ENCODE peak calls at places on chromosomes 5 and 9, in four cellular contexts. L, H, P and W are unnamed samples.

GRCh38 chr9:21506910-21507795 is 25.0 kb upstream of the IFNE start:
- DNase-seq in P (no peak), H (no peak), L (no peak), W (no peak)

GRCh38 chr5:95027775-95028174 is 257.1 kb downstream of the MCTP1 start:
- DNase-seq in L (no peak), H (no peak), P (no peak), W (no peak)

GRCh38 chr5:128905225-128906110 is 59.8 kb upstream of the SLC27A6 start:
- DNase-seq in L (peak; percentile 38), H (peak; percentile 31), P (peak; percentile 10), W (no peak)

GRCh38 chr9:22208846-22209585 is 199.9 kb upstream of the CDKN2B start:
- DNase-seq in L (no peak), H (no peak), P (no peak), W (no peak)

GRCh38 chr5:74543162-74543995 is 97.1 kb downstream of the ENC1 start:
- DNase-seq in P (peak; percentile 58), H (no peak), L (no peak), W (peak; percentile 37)

GRCh38 chr9:69174645-69175487 is 789 bp downstream of the TJP2 start:
- DNase-seq in P (peak; percentile 15), H (peak; percentile 44), L (peak; percentile 60), W (peak; percentile 62)

GRCh38 chr9:690517-691111 is 150.9 kb upstream of the DMRT1 start:
- DNase-seq in H (no peak), L (no peak), P (no peak), W (no peak)

GRCh38 chr9:17906204-17906840 is 327.5 kb downstream of the SH3GL2 start:
- DNase-seq in P (no peak), L (no peak), H (peak; percentile 23), W (peak; percentile 45)

GRCh38 chr9:7760014-7760415 is 39.6 kb downstream of the DMAC1 start:
- DNase-seq in L (peak; percentile 3), P (no peak), H (no peak), W (no peak)

GRCh38 chr5:24222866-24223265 is 421.9 kb downstream of the CDH10 start:
- DNase-seq in P (no peak), H (no peak), L (no peak), W (no peak)

GRCh38 chr5:9288234-9288633 is 257.6 kb downstream of the SEMA5A start:
- DNase-seq in L (peak; percentile 48), P (no peak), H (no peak), W (peak; percentile 26)

GRCh38 chr9:134863306-134863902 is 17.2 kb upstream of the FCN2 start:
- DNase-seq in H (no peak), P (no peak), L (no peak), W (no peak)

GRCh38 chr9:93240891-93241334 is 57.0 kb downstream of the WNK2 start:
- DNase-seq in L (no peak), P (no peak), H (no peak), W (no peak)

GRCh38 chr5:10248378-10249260 is 1.1 kb downstream of the ATPSCKMT start:
- DNase-seq in P (no peak), L (no peak), H (peak; percentile 34), W (no peak)

GRCh38 chr5:34685485-34686197 is 29.5 kb downstream of the RAI14 start:
- DNase-seq in P (no peak), H (no peak), L (no peak), W (no peak)

GRCh38 chr5:15440434-15440833 is 59.5 kb upstream of the FBXL7 start:
- DNase-seq in P (no peak), H (no peak), L (no peak), W (no peak)